ENCODE peak calls at places on chromosomes 13 and 19, in five cellular contexts. One of them, this sample, is unnamed.

GRCh38 chr19:872266-872951 is 12.9 kb downstream of the CFD start:
- DNase-seq in GM12865: peak
- DNase-seq in uterus: peak
- DNase-seq in tibial artery: no peak
- DNase-seq in endothelial cell: no peak
- DNase-seq in this sample: no peak

GRCh38 chr13:59094149-59094548 is 1069.6 kb downstream of the DIAPH3 start:
- DNase-seq in GM12865: no peak
- DNase-seq in uterus: no peak
- DNase-seq in tibial artery: no peak
- DNase-seq in endothelial cell: no peak
- DNase-seq in this sample: no peak

GRCh38 chr19:3743486-3743885 is 18.0 kb downstream of the APBA3 start:
- DNase-seq in GM12865: peak
- DNase-seq in uterus: no peak
- DNase-seq in tibial artery: no peak
- DNase-seq in endothelial cell: no peak
- DNase-seq in this sample: no peak

GRCh38 chr19:38062959-38063786 is 156.2 kb downstream of the SIPA1L3 start:
- DNase-seq in GM12865: no peak
- DNase-seq in uterus: no peak
- DNase-seq in tibial artery: no peak
- DNase-seq in endothelial cell: no peak
- DNase-seq in this sample: no peak

GRCh38 chr19:32914879-32915278 is 45.3 kb upstream of the SLC7A9 start:
- DNase-seq in GM12865: no peak
- DNase-seq in uterus: no peak
- DNase-seq in tibial artery: no peak
- DNase-seq in endothelial cell: no peak
- DNase-seq in this sample: no peak

GRCh38 chr19:2449019-2449418 is 7.7 kb downstream of the LMNB2 start:
- DNase-seq in GM12865: no peak
- DNase-seq in uterus: no peak
- DNase-seq in tibial artery: no peak
- DNase-seq in endothelial cell: no peak
- DNase-seq in this sample: no peak

GRCh38 chr13:51122868-51123267 is 11.8 kb upstream of the C13orf42 start:
- DNase-seq in GM12865: peak
- DNase-seq in uterus: no peak
- DNase-seq in tibial artery: no peak
- DNase-seq in endothelial cell: no peak
- DNase-seq in this sample: no peak

GRCh38 chr13:98509271-98510155 is 67.4 kb downstream of the STK24 start:
- DNase-seq in GM12865: peak
- DNase-seq in uterus: peak
- DNase-seq in tibial artery: peak
- DNase-seq in endothelial cell: no peak
- DNase-seq in this sample: peak

GRCh38 chr19:54465367-54466109 is 2.0 kb upstream of the LENG9 start:
- DNase-seq in GM12865: no peak
- DNase-seq in uterus: no peak
- DNase-seq in tibial artery: no peak
- DNase-seq in endothelial cell: no peak
- DNase-seq in this sample: no peak

GRCh38 chr13:107553838-107554237 is 661.5 kb downstream of the LIG4 start:
- DNase-seq in GM12865: no peak
- DNase-seq in uterus: no peak
- DNase-seq in tibial artery: no peak
- DNase-seq in endothelial cell: no peak
- DNase-seq in this sample: no peak

GRCh38 chr19:45122832-45123231 is 29.9 kb downstream of the PPP1R37 start:
- DNase-seq in GM12865: no peak
- DNase-seq in uterus: no peak
- DNase-seq in tibial artery: no peak
- DNase-seq in endothelial cell: no peak
- DNase-seq in this sample: no peak

GRCh38 chr19:33639034-33639681 is 17.4 kb downstream of the CHST8 start:
- DNase-seq in GM12865: no peak
- DNase-seq in uterus: no peak
- DNase-seq in tibial artery: no peak
- DNase-seq in endothelial cell: no peak
- DNase-seq in this sample: no peak

GRCh38 chr13:105474983-105475382 is 1060.5 kb downstream of the EFNB2 start:
- DNase-seq in GM12865: no peak
- DNase-seq in uterus: no peak
- DNase-seq in tibial artery: no peak
- DNase-seq in endothelial cell: no peak
- DNase-seq in this sample: no peak

GRCh38 chr13:57633950-57634828 is 2.6 kb downstream of the PCDH17 start:
- DNase-seq in GM12865: no peak
- DNase-seq in uterus: no peak
- DNase-seq in tibial artery: peak
- DNase-seq in endothelial cell: peak
- DNase-seq in this sample: no peak

GRCh38 chr13:71865858-71866172 is 1.2 kb downstream of the DACH1 start:
- DNase-seq in GM12865: no peak
- DNase-seq in uterus: peak
- DNase-seq in tibial artery: no peak
- DNase-seq in endothelial cell: peak
- DNase-seq in this sample: no peak

GRCh38 chr13:95258619-95259194 is 42.5 kb downstream of the ABCC4 start:
- DNase-seq in GM12865: no peak
- DNase-seq in uterus: no peak
- DNase-seq in tibial artery: no peak
- DNase-seq in endothelial cell: no peak
- DNase-seq in this sample: no peak

GRCh38 chr13:100517135-100517534 is 71.5 kb downstream of the GGACT start:
- DNase-seq in GM12865: no peak
- DNase-seq in uterus: no peak
- DNase-seq in tibial artery: no peak
- DNase-seq in endothelial cell: no peak
- DNase-seq in this sample: no peak

GRCh38 chr19:17448190-17448967 is at the start of gene TMEM221:
- DNase-seq in GM12865: peak
- DNase-seq in uterus: peak
- DNase-seq in tibial artery: peak
- DNase-seq in endothelial cell: peak
- DNase-seq in this sample: no peak

GRCh38 chr13:46622918-46623256 is 69.9 kb downstream of the LRCH1 start:
- DNase-seq in GM12865: no peak
- DNase-seq in uterus: peak
- DNase-seq in tibial artery: peak
- DNase-seq in endothelial cell: no peak
- DNase-seq in this sample: no peak

GRCh38 chr19:6374179-6374709 is 1.5 kb downstream of the PSPN start:
- DNase-seq in GM12865: no peak
- DNase-seq in uterus: peak
- DNase-seq in tibial artery: no peak
- DNase-seq in endothelial cell: no peak
- DNase-seq in this sample: no peak

GRCh38 chr13:28611654-28612131 is 47.2 kb upstream of the POMP start:
- DNase-seq in GM12865: no peak
- DNase-seq in uterus: no peak
- DNase-seq in tibial artery: no peak
- DNase-seq in endothelial cell: no peak
- DNase-seq in this sample: no peak

GRCh38 chr13:95924389-95924994 is 128.7 kb downstream of the UGGT2 start:
- DNase-seq in GM12865: no peak
- DNase-seq in uterus: no peak
- DNase-seq in tibial artery: no peak
- DNase-seq in endothelial cell: no peak
- DNase-seq in this sample: no peak

GRCh38 chr13:96958286-96958891 is 35.9 kb downstream of the OXGR1 start:
- DNase-seq in GM12865: peak
- DNase-seq in uterus: no peak
- DNase-seq in tibial artery: no peak
- DNase-seq in endothelial cell: peak
- DNase-seq in this sample: no peak

GRCh38 chr19:32318884-32319520 is 26.4 kb upstream of the ZNF507 start:
- DNase-seq in GM12865: no peak
- DNase-seq in uterus: no peak
- DNase-seq in tibial artery: no peak
- DNase-seq in endothelial cell: peak
- DNase-seq in this sample: no peak

GRCh38 chr19:2097330-2098327 is 914 bp downstream of the IZUMO4 start:
- DNase-seq in GM12865: peak
- DNase-seq in uterus: peak
- DNase-seq in tibial artery: peak
- DNase-seq in endothelial cell: no peak
- DNase-seq in this sample: no peak

GRCh38 chr13:97300871-97301270 is 78.7 kb downstream of the MBNL2 start:
- DNase-seq in GM12865: no peak
- DNase-seq in uterus: no peak
- DNase-seq in tibial artery: no peak
- DNase-seq in endothelial cell: no peak
- DNase-seq in this sample: no peak

GRCh38 chr13:111343186-111343805 is 22.9 kb downstream of the TEX29 start:
- DNase-seq in GM12865: no peak
- DNase-seq in uterus: no peak
- DNase-seq in tibial artery: no peak
- DNase-seq in endothelial cell: no peak
- DNase-seq in this sample: no peak

GRCh38 chr13:95603887-95604533 is 40.5 kb downstream of the DZIP1 start:
- DNase-seq in GM12865: no peak
- DNase-seq in uterus: no peak
- DNase-seq in tibial artery: no peak
- DNase-seq in endothelial cell: no peak
- DNase-seq in this sample: no peak

GRCh38 chr13:51276684-51277083 is 54.5 kb downstream of the FAM124A start:
- DNase-seq in GM12865: no peak
- DNase-seq in uterus: no peak
- DNase-seq in tibial artery: no peak
- DNase-seq in endothelial cell: no peak
- DNase-seq in this sample: no peak

GRCh38 chr13:73367886-73368285 is 309.1 kb downstream of the KLF5 start:
- DNase-seq in GM12865: no peak
- DNase-seq in uterus: no peak
- DNase-seq in tibial artery: no peak
- DNase-seq in endothelial cell: no peak
- DNase-seq in this sample: no peak

GRCh38 chr13:108594153-108594552 is 35.3 kb upstream of the MYO16 start:
- DNase-seq in GM12865: no peak
- DNase-seq in uterus: no peak
- DNase-seq in tibial artery: no peak
- DNase-seq in endothelial cell: no peak
- DNase-seq in this sample: no peak

GRCh38 chr13:108595416-108596257 is 33.8 kb upstream of the MYO16 start:
- DNase-seq in GM12865: peak
- DNase-seq in uterus: no peak
- DNase-seq in tibial artery: no peak
- DNase-seq in endothelial cell: no peak
- DNase-seq in this sample: no peak

DNA sequence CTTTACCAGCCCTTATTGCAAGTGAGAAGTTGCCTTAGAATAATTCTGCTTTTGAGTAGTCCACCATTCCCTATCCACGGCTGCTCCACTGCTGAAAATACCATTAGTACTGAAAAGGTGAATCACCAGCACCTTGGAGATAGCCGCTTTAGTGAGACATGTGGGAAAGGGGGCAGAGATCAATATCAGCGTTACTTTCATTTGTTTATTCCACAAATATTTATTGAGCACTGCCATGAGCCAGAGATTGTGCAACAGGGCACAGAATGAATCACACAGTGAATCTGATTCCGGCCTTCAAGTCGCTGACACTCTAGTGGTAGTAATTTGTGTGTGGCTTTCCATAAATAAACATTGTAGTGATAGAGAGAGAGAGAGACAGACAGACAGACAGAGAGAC is 31.5 kb upstream of the MYO16 start:
- DNase-seq in GM12865: no peak
- DNase-seq in uterus: no peak
- DNase-seq in tibial artery: no peak
- DNase-seq in endothelial cell: no peak
- DNase-seq in this sample: no peak
- TF ChIP-seq CTCF in GM12865: no peak
- TF ChIP-seq CTCF in uterus: no peak
- TF ChIP-seq CTCF in tibial artery: no peak
- TF ChIP-seq CTCF in endothelial cell: no peak
- TF ChIP-seq CTCF in this sample: no peak

DNA sequence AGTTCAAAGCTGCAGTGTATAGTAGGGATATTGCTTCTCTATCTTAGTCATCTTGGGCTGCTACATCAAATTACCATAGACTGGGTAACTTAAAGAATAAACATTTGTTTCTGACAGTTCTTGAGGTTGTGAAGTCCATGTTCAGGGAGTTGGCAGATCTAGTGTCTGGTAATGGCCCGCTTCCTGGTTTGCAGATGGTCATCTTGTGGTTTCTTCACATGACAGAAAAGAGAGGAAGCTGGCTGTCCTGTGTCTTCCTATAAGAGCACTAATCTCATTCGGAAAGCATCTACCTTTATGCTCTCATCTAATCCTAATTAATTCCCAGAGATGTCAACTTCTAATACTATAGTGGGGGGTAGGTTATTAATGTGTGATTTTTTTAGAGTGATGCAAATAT is 6.2 kb downstream of the ZNF763 start:
- DNase-seq in GM12865: no peak
- DNase-seq in uterus: no peak
- DNase-seq in tibial artery: no peak
- DNase-seq in endothelial cell: no peak
- DNase-seq in this sample: no peak
- TF ChIP-seq CTCF in GM12865: no peak
- TF ChIP-seq CTCF in uterus: no peak
- TF ChIP-seq CTCF in tibial artery: no peak
- TF ChIP-seq CTCF in endothelial cell: no peak
- TF ChIP-seq CTCF in this sample: no peak

GRCh38 chr19:7934766-7935165 is 8.7 kb downstream of the TIMM44 start:
- DNase-seq in GM12865: no peak
- DNase-seq in uterus: no peak
- DNase-seq in tibial artery: no peak
- DNase-seq in endothelial cell: no peak
- DNase-seq in this sample: no peak
- TF ChIP-seq CTCF in GM12865: no peak
- TF ChIP-seq CTCF in uterus: no peak
- TF ChIP-seq CTCF in tibial artery: no peak
- TF ChIP-seq CTCF in endothelial cell: no peak
- TF ChIP-seq CTCF in this sample: no peak

DNA sequence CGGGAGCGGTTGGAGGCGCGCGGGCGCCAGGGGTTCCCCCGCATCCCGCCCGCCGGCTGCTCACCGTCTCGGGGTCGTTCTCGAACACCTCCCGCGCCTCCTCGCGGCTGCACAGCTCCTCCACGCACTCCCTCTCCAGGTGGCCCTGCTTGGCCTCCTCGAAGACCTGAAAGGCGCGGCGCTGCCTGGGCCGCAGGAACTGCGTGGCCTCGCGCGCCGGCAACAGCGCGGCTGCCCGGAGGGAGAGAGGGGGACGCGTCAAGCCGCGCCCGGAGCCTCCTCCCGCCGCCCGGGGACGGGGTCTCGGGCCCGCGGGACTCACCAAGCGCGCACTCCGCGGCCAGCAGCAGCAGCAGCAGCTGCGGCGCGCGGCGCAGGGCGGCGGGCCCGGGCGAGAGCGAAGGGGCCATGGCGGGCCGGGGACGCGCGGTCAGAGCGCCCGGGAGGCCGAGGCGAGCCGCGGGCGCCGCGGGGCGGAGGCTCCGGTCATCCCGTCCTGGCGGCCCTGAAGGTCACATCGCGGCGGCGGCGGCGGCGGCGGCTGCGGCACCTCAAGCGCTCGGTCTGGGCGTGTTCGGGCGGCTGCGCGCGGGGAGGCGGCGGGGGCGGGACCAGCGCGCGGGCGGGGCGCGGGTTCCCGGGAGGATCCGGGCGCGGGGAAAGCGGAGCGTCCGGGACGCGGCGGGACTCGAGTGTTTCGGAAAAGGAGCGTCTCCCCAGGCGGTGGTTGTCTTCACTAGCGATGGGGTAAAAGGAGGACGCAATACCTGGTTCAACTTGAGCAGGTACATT is at the start of gene GAS6:
- DNase-seq in GM12865: peak
- DNase-seq in uterus: peak
- DNase-seq in tibial artery: no peak
- DNase-seq in endothelial cell: peak
- DNase-seq in this sample: peak
- TF ChIP-seq CTCF in GM12865: no peak
- TF ChIP-seq CTCF in uterus: no peak
- TF ChIP-seq CTCF in tibial artery: peak
- TF ChIP-seq CTCF in endothelial cell: no peak
- TF ChIP-seq CTCF in this sample: no peak

This sample was measured in omental fat pad.